ENCODE peak calls at places on chromosomes 11 and 22, in five cellular contexts. X is activated CD8-positive, alpha-beta memory T cell treated with anti-CD3 and anti-CD28 coated beads for 48 hours; B is endothelial cell; P is skeletal muscle cell; E is Right ventricle myocardium superior. W is an unnamed sample.

GRCh38 chr11:116910378-116910777 is 73.0 kb upstream of the APOA1 start:
- DNase-seq in X (no peak), B (no peak), P (no peak), E (no peak), W (no peak)

GRCh38 chr11:75631086-75631694 is 37.6 kb downstream of the MAP6 start:
- DNase-seq in X (no peak), B (no peak), P (no peak), E (no peak), W (no peak)

GRCh38 chr22:47374901-47375575 is 612.6 kb downstream of the TBC1D22A start:
- DNase-seq in X (no peak), B (no peak), P (no peak), E (no peak), W (no peak)

GRCh38 chr11:115333106-115333505 is 171.1 kb downstream of the CADM1 start:
- DNase-seq in X (no peak), B (no peak), P (no peak), E (no peak), W (no peak)

GRCh38 chr22:23250424-23251363 is 70.4 kb downstream of the BCR start:
- DNase-seq in X (no peak), B (no peak), P (no peak), E (no peak), W (no peak)

GRCh38 chr11:127182586-127183203 is 182.1 kb upstream of the KIRREL3 start:
- DNase-seq in X (no peak), B (no peak), P (no peak), E (no peak), W (no peak)

GRCh38 chr11:124672531-124673215 is 866 bp downstream of the SIAE start:
- DNase-seq in X (no peak), B (no peak), P (no peak), E (no peak), W (no peak)

GRCh38 chr11:21561589-21561988 is 631.3 kb upstream of the ANO5 start:
- DNase-seq in X (no peak), B (no peak), P (no peak), E (no peak), W (no peak)

GRCh38 chr22:23874871-23875270 is 17.2 kb downstream of the SLC2A11 start:
- DNase-seq in X (no peak), B (no peak), P (no peak), E (no peak), W (no peak)